ENCODE peak calls at places on chromosomes 13 and 19, in eight cellular contexts. Y, U, V, X, G, S, I and T are unnamed samples.

GRCh38 chr13:26300140-26300539 is 46.2 kb downstream of the CDK8 start:
- DNase-seq in Y (no peak), G (peak; percentile 86), S (no peak), U (peak; percentile 15), V (no peak), I (no peak), X (no peak), T (no peak)

GRCh38 chr19:15210323-15210774 is 9.6 kb upstream of the NOTCH3 start:
- DNase-seq in G (peak; percentile 59), S (no peak), V (no peak), Y (peak; percentile 77), U (no peak), X (no peak), I (no peak), T (no peak)

GRCh38 chr13:94234766-94235165 is 244.7 kb downstream of the DCT start:
- DNase-seq in V (no peak), I (no peak), U (no peak), X (no peak), Y (no peak), S (no peak), G (no peak), T (no peak)

GRCh38 chr13:50911051-50911690 is 1.6 kb downstream of the RNASEH2B start:
- DNase-seq in X (no peak), U (peak; percentile 1), S (no peak), V (no peak), G (no peak), Y (no peak), I (no peak), T (no peak)

GRCh38 chr19:756232-756631 is 5.3 kb downstream of the MISP start:
- DNase-seq in S (no peak), I (no peak), U (peak; percentile 35), G (peak; percentile 49), V (no peak), Y (no peak), X (no peak), T (no peak)

GRCh38 chr19:56253737-56254136 is 18.8 kb upstream of the EDDM13 start:
- DNase-seq in G (peak; percentile 71), S (no peak), U (peak; percentile 58), X (no peak), Y (no peak), I (no peak), V (no peak), T (no peak)

GRCh38 chr13:107018285-107018684 is 450.3 kb upstream of the ARGLU1 start:
- DNase-seq in Y (no peak), G (no peak), I (no peak), U (no peak), V (no peak), S (no peak), X (no peak), T (no peak)

GRCh38 chr13:39311619-39312018 is 273.4 kb downstream of the NHLRC3 start:
- DNase-seq in I (no peak), X (no peak), G (no peak), U (no peak), S (no peak), Y (no peak), V (no peak), T (no peak)

GRCh38 chr13:111893071-111893606 is 173.8 kb upstream of the SOX1 start:
- DNase-seq in V (peak; percentile 4), U (no peak), G (no peak), X (no peak), Y (no peak), S (no peak), I (no peak), T (no peak)

GRCh38 chr13:99153219-99153618 is 47.4 kb upstream of the UBAC2 start:
- DNase-seq in S (no peak), V (no peak), I (no peak), G (no peak), Y (no peak), U (no peak), X (no peak), T (no peak)

GRCh38 chr13:44810067-44810840 is 179.0 kb downstream of the NUFIP1 start:
- DNase-seq in X (no peak), V (no peak), U (no peak), I (peak; percentile 53), S (no peak), Y (no peak), G (no peak), T (peak; percentile 31)

GRCh38 chr13:40352385-40352778 is 314.1 kb downstream of the FOXO1 start:
- DNase-seq in X (no peak), G (no peak), S (peak; percentile 28), U (no peak), I (peak; percentile 40), V (no peak), Y (no peak), T (no peak)

GRCh38 chr13:46160474-46161066 is 21.4 kb downstream of the LCP1 start:
- DNase-seq in I (no peak), G (peak; percentile 54), V (no peak), X (no peak), S (no peak), U (peak; percentile 69), Y (no peak), T (no peak)

GRCh38 chr19:12834976-12835757 is 788 bp upstream of the RTBDN start:
- DNase-seq in X (no peak), G (no peak), Y (no peak), V (no peak), S (no peak), I (peak; percentile 31), U (no peak), T (peak; percentile 40)

GRCh38 chr19:12790628-12791344 is 500 bp upstream of the JUNB start:
- DNase-seq in V (no peak), G (no peak), X (no peak), U (no peak), I (no peak), Y (no peak), S (no peak), T (no peak)

GRCh38 chr13:112443191-112444000 is 67.2 kb downstream of the SPACA7 start:
- DNase-seq in U (no peak), V (no peak), S (no peak), Y (peak; percentile 41), G (no peak), I (no peak), X (no peak), T (peak; percentile 25)

GRCh38 chr13:41697578-41697977 is 240.2 kb downstream of the RGCC start:
- DNase-seq in V (no peak), Y (no peak), G (no peak), S (no peak), X (no peak), U (no peak), I (no peak), T (no peak)

GRCh38 chr13:50979187-50979586 is 69.6 kb downstream of the RNASEH2B start:
- DNase-seq in Y (no peak), X (no peak), I (no peak), G (no peak), U (no peak), V (no peak), S (no peak), T (no peak)

GRCh38 chr19:14118165-14119051 is 846 bp upstream of the PRKACA start:
- DNase-seq in I (peak; percentile 59), X (peak; percentile 24), S (peak; percentile 81), G (peak; percentile 75), V (peak; percentile 49), U (peak; percentile 62), Y (peak; percentile 83), T (peak; percentile 63)
- TF ChIP-seq POLR2A in I (peak; percentile 71), X (peak; percentile 39), S (peak; percentile 45), G (peak; percentile 57), V (peak; percentile 61), U (peak; percentile 78), Y (no peak), T (no peak)

DNA sequence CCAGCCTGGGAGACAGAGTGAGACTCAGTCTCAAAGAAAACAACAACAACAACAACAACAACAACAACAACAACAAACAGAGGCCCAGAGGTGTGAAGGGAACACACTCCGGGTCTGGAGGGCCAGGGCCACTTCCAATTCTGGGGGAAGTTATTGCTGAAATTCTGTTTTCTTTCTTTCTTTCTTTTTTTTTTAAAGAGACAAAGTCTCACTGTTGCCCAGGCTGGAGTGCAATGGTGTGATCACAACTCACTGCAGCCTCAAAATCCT is 3.5 kb upstream of the CAPS start:
- DNase-seq in V (no peak), Y (no peak), S (no peak), X (no peak), I (no peak), G (no peak), U (no peak), T (no peak)
- H3K27ac ChIP-seq in V (no peak overlapping the region), Y (no peak overlapping the region), S (peak overlapping the region; percentile 67), X (no peak overlapping the region), I (no peak overlapping the region), G (no peak overlapping the region), U (no peak overlapping the region), T (no peak overlapping the region)

DNA sequence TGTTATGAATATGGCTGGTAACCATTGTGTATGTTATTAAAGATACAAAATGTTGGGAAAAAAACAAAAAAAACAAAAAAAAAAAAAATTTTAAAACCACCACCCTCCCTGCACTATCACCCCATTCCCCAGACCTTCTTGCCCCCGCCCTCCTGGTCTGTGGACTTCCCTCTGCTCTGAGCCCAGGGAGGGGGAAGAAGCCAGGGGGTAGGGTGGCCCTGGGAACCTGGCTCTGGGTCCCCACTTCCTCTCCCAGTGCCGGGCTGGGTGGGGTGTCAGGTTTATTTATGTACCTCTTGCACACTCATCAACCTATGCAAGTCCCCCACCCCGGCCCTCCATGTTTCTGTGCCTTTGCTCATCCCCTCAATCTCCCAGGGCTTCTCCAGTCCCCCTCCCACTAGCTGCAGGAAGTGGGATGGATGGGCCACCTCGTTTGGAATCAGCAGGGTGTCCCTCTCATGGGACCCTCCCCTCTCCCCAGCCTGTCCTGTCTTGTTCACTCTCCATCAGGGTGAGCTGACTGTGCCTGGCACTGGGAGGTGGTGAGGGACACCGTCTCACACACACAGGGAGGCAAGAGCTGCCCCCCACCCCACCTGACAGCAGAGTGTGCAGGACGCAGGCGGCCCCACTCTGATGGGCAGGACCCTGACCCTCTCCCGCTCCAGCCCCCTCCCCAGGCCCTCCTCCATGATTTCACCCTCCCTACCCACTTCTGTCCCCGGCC is 5.9 kb downstream of the PAF1 start:
- DNase-seq in I (no peak), Y (no peak), S (no peak), X (no peak), V (no peak), U (no peak), G (no peak), T (no peak)
- TF ChIP-seq POLR2A in I (no peak), Y (no peak), S (no peak), X (no peak), V (no peak), U (no peak), G (no peak), T (no peak)

GRCh38 chr19:35436477-35437141 is 11.4 kb upstream of the FFAR2 start:
- DNase-seq in G (no peak), U (peak; percentile 15), X (no peak), Y (no peak), V (no peak), I (no peak), S (no peak), T (peak; percentile 33)

GRCh38 chr19:35439921-35440320 is 8.1 kb upstream of the FFAR2 start:
- DNase-seq in V (no peak), G (no peak), X (no peak), U (no peak), S (no peak), I (no peak), Y (no peak), T (no peak)

GRCh38 chr19:35438527-35438926 is 9.5 kb upstream of the FFAR2 start:
- DNase-seq in V (no peak), G (no peak), U (no peak), X (no peak), S (no peak), I (peak; percentile 64), Y (no peak), T (no peak)

GRCh38 chr19:35433448-35433847 is 14.6 kb upstream of the FFAR2 start:
- DNase-seq in I (no peak), U (no peak), S (no peak), G (no peak), Y (no peak), X (no peak), V (no peak), T (no peak)

GRCh38 chr19:35437152-35437951 is 10.7 kb upstream of the FFAR2 start:
- DNase-seq in X (no peak), U (no peak), S (no peak), I (no peak), V (no peak), G (no peak), Y (no peak), T (peak; percentile 30)
- H3K27ac ChIP-seq in X (peak overlapping the region; percentile 80), U (no peak overlapping the region), S (no peak overlapping the region), I (peak overlapping the region; percentile 71), V (peak overlapping the region; percentile 92), G (no peak overlapping the region), Y (peak overlapping the region; percentile 30), T (peak overlapping the region; percentile 90)